ENCODE peak calls at places on chromosomes 6 and 20, in five cellular contexts. P is neural crest cell, B is psoas muscle, G is breast epithelium, L is PC-3. C is an unnamed sample.

GRCh38 chr6:34260576-34261267 is 11.9 kb upstream of the SMIM29 start:
- DNase-seq in G (no peak), P (no peak), L (no peak), B (no peak), C (no peak)

GRCh38 chr20:6277661-6278060 is 154.8 kb upstream of the FERMT1 start:
- DNase-seq in G (no peak), P (no peak), L (no peak), B (no peak), C (no peak)

GRCh38 chr6:25377672-25378071 is 98.5 kb downstream of the CARMIL1 start:
- DNase-seq in B (no peak), P (no peak), G (no peak), L (no peak), C (no peak)

GRCh38 chr20:20637998-20638397 is 74.4 kb downstream of the RALGAPA2 start:
- DNase-seq in L (no peak), B (no peak), P (no peak), G (no peak), C (no peak)

GRCh38 chr6:75081920-75082319 is 123.9 kb downstream of the COL12A1 start:
- DNase-seq in P (no peak), L (no peak), G (no peak), B (no peak), C (no peak)

GRCh38 chr20:46260480-46260879 is 47.8 kb downstream of the CDH22 start:
- DNase-seq in B (peak), L (peak), G (peak), P (no peak), C (no peak)

GRCh38 chr6:156767603-156768467 is 9.3 kb upstream of the ARID1B start:
- DNase-seq in P (no peak), B (no peak), L (no peak), G (no peak), C (no peak)

GRCh38 chr6:39366875-39367618 is 44.5 kb upstream of the KCNK16 start:
- DNase-seq in G (no peak), L (no peak), P (no peak), B (no peak), C (no peak)

GRCh38 chr6:149847943-149848267 is 16.3 kb downstream of the LRP11 start:
- DNase-seq in G (no peak), B (no peak), P (no peak), L (no peak), C (no peak)

GRCh38 chr6:40342674-40343230 is 244.4 kb downstream of the LRFN2 start:
- DNase-seq in L (no peak), G (no peak), B (no peak), P (no peak), C (no peak)

GRCh38 chr6:107616776-107617175 is 126.9 kb downstream of the SOBP start:
- DNase-seq in P (no peak), B (no peak), G (no peak), L (no peak), C (no peak)

GRCh38 chr6:107611060-107611824 is 121.3 kb downstream of the SOBP start:
- DNase-seq in G (no peak), P (no peak), B (no peak), L (no peak), C (no peak)

GRCh38 chr6:107613980-107614379 is 124.1 kb downstream of the SOBP start:
- DNase-seq in B (no peak), P (no peak), L (no peak), G (no peak), C (no peak)

GRCh38 chr6:107614828-107615227 is 124.9 kb downstream of the SOBP start:
- DNase-seq in G (no peak), B (no peak), P (no peak), L (no peak), C (no peak)

DNA sequence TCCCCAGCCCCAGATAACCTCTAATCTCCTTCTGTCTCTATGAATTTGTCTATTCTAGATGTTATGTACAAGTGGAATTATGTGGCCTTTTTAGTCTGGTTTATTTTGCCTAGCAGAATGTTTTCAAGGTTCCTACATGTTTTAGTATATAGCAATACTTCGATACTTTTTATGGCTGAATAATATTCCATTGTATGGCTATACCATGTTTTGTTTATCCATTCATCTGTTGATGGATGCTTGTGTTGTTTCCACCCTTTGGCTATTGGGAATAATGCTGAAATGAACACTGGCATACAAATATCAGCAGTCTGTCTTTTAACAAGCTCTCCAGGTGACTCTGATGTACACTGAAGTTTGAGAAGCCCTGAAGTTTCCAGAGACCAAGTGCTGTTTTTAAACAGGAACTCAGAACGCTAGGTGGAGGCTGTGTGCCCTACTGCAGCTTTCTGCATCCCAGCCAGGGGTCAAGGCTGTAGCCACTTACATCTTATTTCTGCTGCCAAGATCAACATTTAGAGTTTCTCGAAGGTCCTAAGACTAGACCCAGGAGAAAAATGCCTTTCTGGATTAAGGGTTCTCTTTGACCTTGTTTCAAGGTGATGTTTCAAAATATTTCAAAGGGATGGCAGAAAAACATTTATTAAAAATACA is 123.0 kb downstream of the SOBP start:
- DNase-seq in L (no peak), P (no peak), B (no peak), G (no peak), C (no peak)
- TF ChIP-seq CTCF in L (no peak), P (no peak), B (no peak), G (no peak), C (no peak)

GRCh38 chr6:16182428-16182827 is 53.5 kb downstream of the MYLIP start:
- DNase-seq in G (no peak), B (no peak), P (no peak), L (no peak), C (no peak)
- TF ChIP-seq CTCF in G (no peak), B (no peak), P (no peak), L (no peak), C (no peak)

GRCh38 chr6:157989541-157990289 is 8.1 kb downstream of the SYNJ2 start:
- DNase-seq in L (peak), G (peak), P (no peak), B (peak), C (no peak)
- TF ChIP-seq CTCF in L (no peak), G (no peak), P (no peak), B (no peak), C (no peak)

DNA sequence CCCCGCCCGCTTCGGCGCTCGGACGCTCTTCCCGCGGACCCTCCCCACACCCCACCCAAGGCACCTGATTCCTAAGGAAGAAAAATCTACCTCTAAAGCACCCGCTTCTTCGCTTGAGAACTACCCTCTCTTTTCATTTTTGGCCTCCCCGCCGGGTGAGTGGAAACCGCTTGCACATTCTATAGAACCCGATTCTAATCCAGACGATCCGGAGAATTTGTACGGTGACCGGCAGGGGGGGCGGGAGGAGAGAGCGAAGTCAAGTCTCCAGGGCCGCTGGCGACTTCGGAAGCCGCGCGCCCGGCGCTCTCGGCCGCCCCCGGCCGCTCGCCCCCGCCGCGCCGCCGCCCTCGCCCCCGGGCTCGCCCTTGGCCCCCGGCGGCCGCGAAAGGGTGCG is at the start of gene RBM24:
- DNase-seq in P (peak), L (peak), G (no peak), B (peak), C (no peak)
- TF ChIP-seq CTCF in P (peak), L (peak), G (peak), B (no peak), C (no peak)

GRCh38 chr6:142071981-142072380 is 60.7 kb upstream of the GJE1 start:
- DNase-seq in G (no peak), B (no peak), L (no peak), P (no peak), C (no peak)
- TF ChIP-seq CTCF in G (no peak), B (no peak), L (no peak), P (no peak), C (no peak)

DNA sequence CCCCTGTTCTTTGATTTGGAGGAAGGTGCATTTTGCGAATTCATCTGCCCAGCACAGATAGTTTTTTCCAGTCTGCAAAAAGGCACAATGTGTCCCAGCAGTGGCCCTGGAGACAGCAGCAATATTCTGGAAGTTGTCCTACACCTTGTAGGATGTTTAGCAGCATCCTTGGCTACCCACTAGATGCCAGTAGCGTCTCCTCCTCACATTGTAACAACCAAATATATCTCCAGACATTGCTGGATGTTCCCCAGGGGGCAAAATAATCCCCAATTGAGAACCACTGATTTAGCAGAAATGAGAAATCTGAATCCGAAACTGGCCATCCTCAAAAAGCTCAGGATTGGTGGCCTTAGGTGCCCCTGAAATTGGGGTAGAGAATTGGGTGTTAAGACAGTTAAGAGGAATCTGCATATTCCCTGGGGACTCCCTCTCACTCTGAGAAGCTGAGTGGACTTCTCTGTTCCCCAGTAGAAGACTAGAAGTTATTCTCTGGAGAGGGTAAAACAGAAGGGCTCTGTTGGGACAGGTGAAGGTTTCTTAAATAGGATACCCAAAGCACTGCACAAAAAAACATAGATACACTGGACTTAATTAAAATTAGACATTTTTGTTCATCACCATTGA is 12.1 kb downstream of the SUN5 start:
- DNase-seq in B (no peak), P (no peak), L (no peak), G (no peak), C (no peak)
- TF ChIP-seq CTCF in B (no peak), P (no peak), L (no peak), G (no peak), C (no peak)

C was measured in activated B cell treated with CpG ODN at 0.5 μM for 24 hours.